ENCODE peak calls at places on chromosomes 3 and 15, in five cellular contexts. T, E, M, W and P are unnamed samples.

GRCh38 chr15:101307048-101307896 is 12.2 kb upstream of the SNRPA1 start:
- DNase-seq in W (peak; percentile 64), E (no peak), T (no peak), M (no peak), P (peak; percentile 51)

GRCh38 chr3:48347500-48347899 is 14.0 kb upstream of the SPINK8 start:
- DNase-seq in M (no peak), W (no peak), E (no peak), T (no peak), P (no peak)

GRCh38 chr3:69770219-69770618 is 31.0 kb downstream of the MITF start:
- DNase-seq in E (no peak), M (no peak), W (no peak), T (no peak), P (no peak)

GRCh38 chr3:187227658-187228258 is 30.5 kb downstream of the RTP1 start:
- DNase-seq in W (no peak), T (no peak), E (no peak), M (no peak), P (no peak)

GRCh38 chr15:60605879-60606304 is 127.0 kb upstream of the ICE2 start:
- DNase-seq in E (no peak), W (no peak), T (peak; percentile 40), M (no peak), P (no peak)

GRCh38 chr3:197811343-197811742 is 20.3 kb downstream of the LRCH3 start:
- DNase-seq in M (no peak), E (peak; percentile 37), W (no peak), T (no peak), P (peak; percentile 73)

GRCh38 chr15:33029247-33029646 is 165.3 kb downstream of the FMN1 start:
- DNase-seq in M (no peak), E (no peak), W (no peak), T (no peak), P (no peak)

GRCh38 chr3:100454684-100455083 is 37.7 kb upstream of the TMEM45A start:
- DNase-seq in T (no peak), M (no peak), E (no peak), W (no peak), P (no peak)

GRCh38 chr3:38131621-38132369 is 5.1 kb downstream of the ACAA1 start:
- DNase-seq in T (peak; percentile 72), W (no peak), M (no peak), E (no peak), P (peak; percentile 25)

GRCh38 chr3:148075829-148076716 is 621.6 kb upstream of the AGTR1 start:
- DNase-seq in M (no peak), T (peak; percentile 13), W (no peak), E (no peak), P (peak; percentile 50)